ENCODE peak calls at places on chromosomes 7 and 10, in nine cellular contexts. One of them, this sample, is unnamed.
A peak's percentile ranks its signal among the peaks of the same experiment; 100 is the strongest.

GRCh38 chr10:97684866-97685394 is 2.1 kb downstream of the AVPI1 start:
- DNase-seq in heart right ventricle: no peak
- DNase-seq in left ventricle myocardium inferior: no peak
- DNase-seq in choroid plexus epithelial cell: peak; percentile 60
- DNase-seq in hepatocyte: no peak
- DNase-seq in GM12864: no peak
- DNase-seq in GM06990: no peak
- DNase-seq in dorsolateral prefrontal cortex: no peak
- DNase-seq in NB4: no peak
- DNase-seq in this sample: no peak

GRCh38 chr7:1725766-1726630 is 55.9 kb downstream of the ELFN1 start:
- DNase-seq in left ventricle myocardium inferior: peak; percentile 44
- DNase-seq in choroid plexus epithelial cell: no peak
- DNase-seq in heart right ventricle: peak; percentile 59
- DNase-seq in dorsolateral prefrontal cortex: no peak
- DNase-seq in hepatocyte: no peak
- DNase-seq in GM12864: no peak
- DNase-seq in GM06990: no peak
- DNase-seq in NB4: no peak
- DNase-seq in this sample: no peak

GRCh38 chr7:105304040-105304895 is 84.5 kb downstream of the SRPK2 start:
- DNase-seq in left ventricle myocardium inferior: no peak
- DNase-seq in choroid plexus epithelial cell: peak; percentile 50
- DNase-seq in heart right ventricle: no peak
- DNase-seq in GM12864: peak; percentile 48
- DNase-seq in NB4: peak; percentile 21
- DNase-seq in dorsolateral prefrontal cortex: peak; percentile 73
- DNase-seq in GM06990: peak; percentile 32
- DNase-seq in hepatocyte: no peak
- DNase-seq in this sample: no peak

GRCh38 chr7:18566829-18567228 is 71.3 kb downstream of the HDAC9 start:
- DNase-seq in hepatocyte: no peak
- DNase-seq in GM12864: peak; percentile 67
- DNase-seq in choroid plexus epithelial cell: no peak
- DNase-seq in NB4: peak; percentile 63
- DNase-seq in dorsolateral prefrontal cortex: no peak
- DNase-seq in heart right ventricle: no peak
- DNase-seq in left ventricle myocardium inferior: no peak
- DNase-seq in GM06990: peak; percentile 41
- DNase-seq in this sample: peak; percentile 37

GRCh38 chr7:2050511-2050866 is 182.3 kb downstream of the MAD1L1 start:
- DNase-seq in heart right ventricle: peak; percentile 4
- DNase-seq in GM06990: no peak
- DNase-seq in GM12864: no peak
- DNase-seq in dorsolateral prefrontal cortex: no peak
- DNase-seq in choroid plexus epithelial cell: no peak
- DNase-seq in NB4: no peak
- DNase-seq in hepatocyte: no peak
- DNase-seq in left ventricle myocardium inferior: no peak
- DNase-seq in this sample: no peak

GRCh38 chr10:28987555-28988320 is 301.1 kb upstream of the LYZL1 start:
- DNase-seq in left ventricle myocardium inferior: no peak
- DNase-seq in GM06990: no peak
- DNase-seq in hepatocyte: no peak
- DNase-seq in choroid plexus epithelial cell: no peak
- DNase-seq in heart right ventricle: no peak
- DNase-seq in dorsolateral prefrontal cortex: no peak
- DNase-seq in GM12864: no peak
- DNase-seq in NB4: no peak
- DNase-seq in this sample: no peak

GRCh38 chr7:129122751-129123516 is 21.6 kb upstream of the TSPAN33 start:
- DNase-seq in left ventricle myocardium inferior: no peak
- DNase-seq in choroid plexus epithelial cell: peak; percentile 62
- DNase-seq in heart right ventricle: no peak
- DNase-seq in hepatocyte: no peak
- DNase-seq in GM12864: peak; percentile 86
- DNase-seq in dorsolateral prefrontal cortex: no peak
- DNase-seq in NB4: peak; percentile 93
- DNase-seq in GM06990: peak; percentile 82
- DNase-seq in this sample: peak; percentile 86

GRCh38 chr7:2554654-2555053 is 670 bp downstream of the BRAT1 start:
- DNase-seq in NB4: peak; percentile 57
- DNase-seq in GM06990: no peak
- DNase-seq in choroid plexus epithelial cell: no peak
- DNase-seq in GM12864: no peak
- DNase-seq in left ventricle myocardium inferior: no peak
- DNase-seq in hepatocyte: no peak
- DNase-seq in heart right ventricle: no peak
- DNase-seq in dorsolateral prefrontal cortex: no peak
- DNase-seq in this sample: peak; percentile 49

GRCh38 chr7:41940760-41941343 is 238.0 kb upstream of the INHBA start:
- DNase-seq in NB4: peak; percentile 83
- DNase-seq in heart right ventricle: peak; percentile 23
- DNase-seq in left ventricle myocardium inferior: peak; percentile 53
- DNase-seq in hepatocyte: peak; percentile 90
- DNase-seq in GM06990: no peak
- DNase-seq in GM12864: no peak
- DNase-seq in dorsolateral prefrontal cortex: peak; percentile 66
- DNase-seq in choroid plexus epithelial cell: peak; percentile 86
- DNase-seq in this sample: peak; percentile 75

GRCh38 chr10:58348571-58349033 is 13.8 kb downstream of the UBE2D1 start:
- DNase-seq in GM12864: no peak
- DNase-seq in dorsolateral prefrontal cortex: no peak
- DNase-seq in heart right ventricle: no peak
- DNase-seq in choroid plexus epithelial cell: no peak
- DNase-seq in GM06990: no peak
- DNase-seq in NB4: no peak
- DNase-seq in hepatocyte: no peak
- DNase-seq in left ventricle myocardium inferior: no peak
- DNase-seq in this sample: no peak

GRCh38 chr10:68871105-68871711 is 29.9 kb upstream of the DDX50 start:
- DNase-seq in hepatocyte: peak; percentile 46
- DNase-seq in left ventricle myocardium inferior: no peak
- DNase-seq in NB4: no peak
- DNase-seq in GM06990: no peak
- DNase-seq in GM12864: no peak
- DNase-seq in choroid plexus epithelial cell: peak; percentile 70
- DNase-seq in heart right ventricle: no peak
- DNase-seq in dorsolateral prefrontal cortex: no peak
- DNase-seq in this sample: no peak

GRCh38 chr7:150351587-150352194 is 10.3 kb upstream of the RARRES2 start:
- DNase-seq in choroid plexus epithelial cell: peak; percentile 33
- DNase-seq in hepatocyte: no peak
- DNase-seq in left ventricle myocardium inferior: no peak
- DNase-seq in heart right ventricle: no peak
- DNase-seq in dorsolateral prefrontal cortex: no peak
- DNase-seq in GM06990: no peak
- DNase-seq in GM12864: no peak
- DNase-seq in NB4: no peak
- DNase-seq in this sample: no peak

GRCh38 chr10:8365935-8366911 is 311.7 kb downstream of the GATA3 start:
- DNase-seq in left ventricle myocardium inferior: no peak
- DNase-seq in GM06990: peak; percentile 54
- DNase-seq in heart right ventricle: no peak
- DNase-seq in NB4: no peak
- DNase-seq in hepatocyte: peak; percentile 84
- DNase-seq in choroid plexus epithelial cell: peak; percentile 68
- DNase-seq in dorsolateral prefrontal cortex: no peak
- DNase-seq in GM12864: no peak
- DNase-seq in this sample: peak; percentile 27

GRCh38 chr10:70575486-70575873 is 27.1 kb downstream of the PRF1 start:
- DNase-seq in heart right ventricle: no peak
- DNase-seq in GM12864: no peak
- DNase-seq in dorsolateral prefrontal cortex: no peak
- DNase-seq in choroid plexus epithelial cell: peak; percentile 25
- DNase-seq in GM06990: peak; percentile 34
- DNase-seq in hepatocyte: no peak
- DNase-seq in NB4: peak; percentile 71
- DNase-seq in left ventricle myocardium inferior: no peak
- DNase-seq in this sample: no peak

GRCh38 chr10:92573091-92573797 is 649 bp downstream of the IDE start:
- DNase-seq in NB4: peak; percentile 70
- DNase-seq in GM06990: no peak
- DNase-seq in choroid plexus epithelial cell: peak; percentile 54
- DNase-seq in hepatocyte: peak; percentile 58
- DNase-seq in dorsolateral prefrontal cortex: no peak
- DNase-seq in left ventricle myocardium inferior: no peak
- DNase-seq in GM12864: no peak
- DNase-seq in heart right ventricle: no peak
- DNase-seq in this sample: peak; percentile 40

DNA sequence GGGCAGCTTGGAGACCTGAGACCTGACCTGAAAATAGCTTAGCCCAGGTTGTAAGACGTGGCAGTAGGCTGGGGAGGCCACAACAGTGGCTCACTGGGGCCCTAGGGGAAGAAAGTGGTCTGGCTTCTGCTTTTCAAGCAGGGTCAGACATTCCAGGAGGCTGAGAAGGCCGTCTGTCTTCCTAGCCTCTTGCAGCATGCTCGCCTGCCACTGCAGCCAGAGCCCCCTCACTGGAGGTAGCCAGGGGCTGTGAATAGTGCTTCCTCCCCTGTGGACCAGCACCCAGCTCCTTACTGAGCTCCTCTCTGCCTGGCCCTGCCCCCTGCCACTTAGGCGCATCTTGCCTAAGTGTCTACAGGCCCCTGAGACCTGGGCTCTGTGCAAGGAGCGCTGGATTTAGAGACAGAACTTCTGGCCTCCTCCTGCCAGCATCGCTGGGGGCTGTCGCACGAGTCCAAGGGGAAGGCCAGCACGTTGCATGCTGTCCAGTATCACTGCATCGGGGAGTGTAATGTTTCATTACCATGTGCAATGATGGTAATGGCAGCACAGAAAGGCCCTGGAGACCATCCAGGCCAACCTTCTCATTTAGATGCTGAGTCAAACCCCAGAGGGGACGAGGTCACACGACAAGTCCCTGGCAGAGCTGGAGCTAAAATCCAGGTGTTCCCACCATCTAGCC is 12.7 kb downstream of the ZMIZ1 start:
- DNase-seq in GM12864: no peak
- DNase-seq in NB4: peak; percentile 82
- DNase-seq in heart right ventricle: no peak
- DNase-seq in hepatocyte: peak; percentile 41
- DNase-seq in left ventricle myocardium inferior: peak; percentile 55
- DNase-seq in choroid plexus epithelial cell: peak; percentile 87
- DNase-seq in GM06990: no peak
- DNase-seq in dorsolateral prefrontal cortex: no peak
- DNase-seq in this sample: no peak
- TF ChIP-seq CTCF in GM12864: no peak
- TF ChIP-seq CTCF in NB4: no peak
- TF ChIP-seq CTCF in heart right ventricle: no peak
- TF ChIP-seq CTCF in hepatocyte: no peak
- TF ChIP-seq CTCF in left ventricle myocardium inferior: no peak
- TF ChIP-seq CTCF in choroid plexus epithelial cell: no peak
- TF ChIP-seq CTCF in GM06990: no peak
- TF ChIP-seq CTCF in dorsolateral prefrontal cortex: no peak
- TF ChIP-seq CTCF in this sample: no peak

DNA sequence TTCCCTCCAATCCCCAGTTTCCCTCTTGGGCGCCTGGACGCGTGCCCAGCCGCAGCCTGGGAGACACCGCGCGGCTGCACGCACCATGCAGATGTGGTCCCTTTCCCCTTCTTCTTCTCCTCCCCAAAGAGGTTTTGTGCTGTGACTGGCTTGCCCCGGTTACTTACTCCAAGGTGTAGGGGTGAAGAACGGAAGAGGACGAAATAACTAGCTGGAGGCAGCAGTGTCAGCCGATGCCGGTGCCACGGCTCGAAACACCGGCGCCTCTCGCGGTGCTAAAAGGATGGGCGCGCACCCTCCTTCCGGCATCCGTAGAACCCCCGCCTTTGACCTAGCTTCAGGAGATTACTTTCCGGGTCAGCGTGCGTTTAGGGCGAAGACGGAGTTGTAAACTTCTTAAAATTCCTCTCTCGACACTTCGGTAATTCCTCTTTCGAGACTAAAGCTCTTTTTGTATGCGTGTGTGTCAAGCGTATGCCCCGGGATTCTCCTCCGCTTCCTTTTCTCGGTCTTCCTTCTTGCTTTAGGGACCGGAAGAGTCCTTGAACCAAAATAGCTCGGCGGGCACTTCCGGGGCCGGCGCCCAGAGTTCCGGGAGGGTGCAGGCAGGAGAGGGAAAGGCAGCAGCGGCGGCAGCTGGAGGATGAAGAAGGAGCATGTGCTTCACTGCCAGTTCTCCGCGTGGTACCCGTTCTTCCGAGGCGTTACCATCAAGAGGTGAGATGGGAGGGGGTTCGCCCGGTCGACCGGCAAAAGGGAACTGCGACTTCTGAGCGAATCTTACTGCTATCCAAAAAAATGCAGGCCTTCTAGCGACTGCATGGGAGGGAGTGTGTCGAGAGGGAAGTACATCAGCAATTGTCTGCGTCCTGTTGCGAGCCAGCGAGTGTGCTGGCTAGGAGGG is at the start of the genes CDC123 and NUDT5:
- DNase-seq in GM12864: peak; percentile 60
- DNase-seq in hepatocyte: peak; percentile 94
- DNase-seq in dorsolateral prefrontal cortex: peak; percentile 87
- DNase-seq in heart right ventricle: peak; percentile 84
- DNase-seq in choroid plexus epithelial cell: peak; percentile 93
- DNase-seq in left ventricle myocardium inferior: peak; percentile 88
- DNase-seq in GM06990: peak; percentile 89
- DNase-seq in NB4: peak; percentile 88
- DNase-seq in this sample: peak; percentile 86
- TF ChIP-seq CTCF in GM12864: peak; percentile 13
- TF ChIP-seq CTCF in hepatocyte: no peak
- TF ChIP-seq CTCF in dorsolateral prefrontal cortex: no peak
- TF ChIP-seq CTCF in heart right ventricle: no peak
- TF ChIP-seq CTCF in choroid plexus epithelial cell: no peak
- TF ChIP-seq CTCF in left ventricle myocardium inferior: no peak
- TF ChIP-seq CTCF in GM06990: peak; percentile 11
- TF ChIP-seq CTCF in NB4: no peak
- TF ChIP-seq CTCF in this sample: no peak

GRCh38 chr7:64651632-64652165 is 14.2 kb upstream of the ZNF107 start:
- DNase-seq in dorsolateral prefrontal cortex: no peak
- DNase-seq in hepatocyte: no peak
- DNase-seq in heart right ventricle: no peak
- DNase-seq in GM12864: no peak
- DNase-seq in NB4: peak; percentile 47
- DNase-seq in left ventricle myocardium inferior: no peak
- DNase-seq in choroid plexus epithelial cell: no peak
- DNase-seq in GM06990: no peak
- DNase-seq in this sample: no peak
- TF ChIP-seq CTCF in dorsolateral prefrontal cortex: no peak
- TF ChIP-seq CTCF in hepatocyte: no peak
- TF ChIP-seq CTCF in heart right ventricle: no peak
- TF ChIP-seq CTCF in GM12864: no peak
- TF ChIP-seq CTCF in NB4: peak; percentile 28
- TF ChIP-seq CTCF in left ventricle myocardium inferior: no peak
- TF ChIP-seq CTCF in choroid plexus epithelial cell: no peak
- TF ChIP-seq CTCF in GM06990: no peak
- TF ChIP-seq CTCF in this sample: no peak

DNA sequence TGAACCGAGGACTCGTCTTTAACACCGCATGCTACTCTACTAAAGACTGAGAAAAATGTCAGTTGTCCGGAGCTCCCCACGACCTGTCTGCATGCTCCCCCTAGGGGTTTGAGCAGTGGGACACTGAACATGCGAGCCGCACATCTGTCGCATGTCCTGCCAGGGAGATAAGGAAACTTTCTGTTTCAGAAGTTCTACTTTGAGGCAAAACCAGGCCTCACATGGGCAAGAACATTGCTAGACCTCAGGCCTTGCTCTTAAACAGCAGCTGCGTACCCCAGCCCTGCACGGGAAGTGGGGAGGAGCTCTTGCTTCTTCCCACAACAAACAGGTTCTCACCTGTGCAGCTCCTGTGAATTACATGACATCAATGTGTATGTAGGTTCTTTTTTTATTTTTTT is 30.3 kb upstream of the HERPUD2 start:
- DNase-seq in dorsolateral prefrontal cortex: no peak
- DNase-seq in NB4: peak; percentile 37
- DNase-seq in heart right ventricle: no peak
- DNase-seq in hepatocyte: no peak
- DNase-seq in choroid plexus epithelial cell: no peak
- DNase-seq in GM12864: peak; percentile 96
- DNase-seq in GM06990: peak; percentile 84
- DNase-seq in left ventricle myocardium inferior: no peak
- DNase-seq in this sample: peak; percentile 59
- TF ChIP-seq CTCF in dorsolateral prefrontal cortex: no peak
- TF ChIP-seq CTCF in NB4: peak; percentile 1
- TF ChIP-seq CTCF in heart right ventricle: no peak
- TF ChIP-seq CTCF in hepatocyte: no peak
- TF ChIP-seq CTCF in choroid plexus epithelial cell: no peak
- TF ChIP-seq CTCF in GM12864: peak; percentile 59
- TF ChIP-seq CTCF in GM06990: peak; percentile 61
- TF ChIP-seq CTCF in left ventricle myocardium inferior: no peak
- TF ChIP-seq CTCF in this sample: peak; percentile 34

This sample was measured in GM20000.